ENCODE peak calls at places on chromosomes 4 and X, in six cellular contexts. L is GM23338, V is BJ, A is NB4, Y is MM.1S, H is cardiac muscle cell. O is an unnamed sample.

GRCh38 chr4:88649716-88650115 is 47.9 kb downstream of the NAP1L5 start:
- DNase-seq in L (no peak), V (no peak), A (no peak), Y (no peak), H (no peak), O (no peak)

GRCh38 chr4:12186526-12186925 is 757.8 kb upstream of the HS3ST1 start:
- DNase-seq in L (no peak), V (no peak), A (no peak), Y (no peak), H (no peak), O (no peak)

GRCh38 chrX:25976683-25977310 is 161.3 kb upstream of the MAGEB18 start:
- DNase-seq in L (peak), V (no peak), A (no peak), Y (no peak), H (peak), O (no peak)

GRCh38 chr4:31022702-31023101 is 302.5 kb downstream of the PCDH7 start:
- DNase-seq in L (no peak), V (no peak), A (no peak), Y (no peak), H (no peak), O (no peak)

GRCh38 chr4:77314697-77315096 is 157.7 kb downstream of the CCNG2 start:
- DNase-seq in L (no peak), V (no peak), A (no peak), Y (no peak), H (no peak), O (no peak)

GRCh38 chrX:110276778-110277177 is 41.1 kb downstream of the AMMECR1 start:
- DNase-seq in L (no peak), V (no peak), A (no peak), Y (peak), H (no peak), O (peak)

GRCh38 chrX:137930562-137930961 is 364.6 kb downstream of the ZIC3 start:
- DNase-seq in L (no peak), V (no peak), A (no peak), Y (no peak), H (no peak), O (no peak)

GRCh38 chr4:8364848-8365350 is 75.6 kb downstream of the ACOX3 start:
- DNase-seq in L (no peak), V (no peak), A (no peak), Y (no peak), H (no peak), O (no peak)

GRCh38 chr4:35556387-35556786 is 687.9 kb downstream of the ARAP2 start:
- DNase-seq in L (no peak), V (no peak), A (no peak), Y (no peak), H (no peak), O (no peak)

GRCh38 chrX:110746014-110746413 is 49.6 kb downstream of the CHRDL1 start:
- DNase-seq in L (no peak), V (no peak), A (no peak), Y (no peak), H (no peak), O (no peak)

GRCh38 chr4:160352637-160353036 is 1249.8 kb downstream of the RAPGEF2 start:
- DNase-seq in L (no peak), V (no peak), A (no peak), Y (no peak), H (no peak), O (no peak)

GRCh38 chr4:4344915-4345527 is 41.9 kb upstream of the NSG1 start:
- DNase-seq in L (no peak), V (no peak), A (no peak), Y (peak), H (no peak), O (no peak)

GRCh38 chr4:173318648-173319211 is 15.4 kb downstream of the HMGB2 start:
- DNase-seq in L (peak), V (no peak), A (peak), Y (peak), H (peak), O (no peak)

GRCh38 chrX:19513383-19513782 is 1.9 kb downstream of the MAP3K15 start:
- DNase-seq in L (peak), V (no peak), A (peak), Y (no peak), H (no peak), O (no peak)

GRCh38 chr4:78360466-78360865 is 191.1 kb upstream of the ANXA3 start:
- DNase-seq in L (peak), V (no peak), A (no peak), Y (no peak), H (no peak), O (no peak)

GRCh38 chr4:73707918-73708577 is 32.3 kb upstream of the CXCL8 start:
- DNase-seq in L (no peak), V (peak), A (peak), Y (no peak), H (peak), O (peak)

GRCh38 chr4:95158626-95159025 is 390.1 kb downstream of the UNC5C start:
- DNase-seq in L (no peak), V (no peak), A (no peak), Y (no peak), H (no peak), O (no peak)

GRCh38 chrX:100994352-100995281 is 25.1 kb downstream of the ARL13A start:
- DNase-seq in L (no peak), V (no peak), A (peak), Y (no peak), H (no peak), O (peak)

GRCh38 chr4:973431-974397 is at the start of gene DGKQ:
- DNase-seq in L (peak), V (no peak), A (peak), Y (no peak), H (peak), O (peak)

GRCh38 chrX:72182924-72183323 is 1.4 kb downstream of the PIN4 start:
- DNase-seq in L (no peak), V (no peak), A (no peak), Y (no peak), H (no peak), O (no peak)
- H3K4me3 ChIP-seq in L (peak), V (no peak), A (no peak), Y (no peak), H (no peak), O (no peak)

GRCh38 chr4:142366821-142367220 is 479.3 kb downstream of the INPP4B start:
- DNase-seq in L (peak), V (no peak), A (no peak), Y (no peak), H (no peak), O (no peak)

GRCh38 chr4:142365386-142365785 is 480.7 kb downstream of the INPP4B start:
- DNase-seq in L (no peak), V (no peak), A (no peak), Y (no peak), H (no peak), O (no peak)

GRCh38 chr4:142369141-142369540 is 477.0 kb downstream of the INPP4B start:
- DNase-seq in L (no peak), V (no peak), A (no peak), Y (no peak), H (no peak), O (no peak)

GRCh38 chr4:142363686-142364085 is 482.4 kb downstream of the INPP4B start:
- DNase-seq in L (no peak), V (no peak), A (no peak), Y (no peak), H (no peak), O (no peak)

DNA sequence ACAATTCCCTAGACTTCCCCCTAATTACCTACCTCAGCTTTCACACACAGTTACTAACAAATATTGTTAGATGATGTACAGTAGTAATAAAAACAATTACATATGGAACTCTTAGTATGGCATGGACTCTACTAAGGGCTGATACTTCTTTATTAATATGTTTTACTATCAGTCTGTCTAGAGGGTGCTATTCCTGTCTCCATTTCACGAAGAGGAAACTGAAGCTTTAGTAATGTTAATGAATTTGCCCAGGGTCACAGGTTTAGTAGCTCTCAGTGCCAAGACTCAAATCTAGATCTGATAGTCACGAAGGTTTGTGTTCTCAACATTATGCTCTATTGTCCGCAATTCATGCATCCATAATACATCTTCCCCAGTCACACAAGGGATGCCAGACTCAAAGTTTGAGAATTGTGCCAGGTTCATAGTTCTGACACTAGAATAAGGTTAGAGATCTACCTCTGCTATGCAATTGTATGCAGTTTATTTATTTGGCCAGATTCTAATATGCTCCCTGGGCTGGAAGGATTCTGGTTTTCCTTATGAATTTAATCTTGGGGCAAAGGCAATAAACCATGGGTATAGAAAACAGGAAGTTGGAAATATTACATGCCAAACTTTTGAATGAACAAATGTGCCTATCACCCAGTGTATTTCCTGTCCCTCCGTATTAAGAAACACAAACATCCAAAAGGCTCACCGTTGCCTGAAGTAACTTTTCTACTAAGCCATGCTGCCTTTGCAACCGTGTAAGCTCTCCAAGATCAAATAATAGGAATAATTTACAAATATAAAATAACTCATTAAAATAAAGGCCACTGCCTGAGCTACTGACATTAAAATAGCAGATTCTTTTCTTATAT is 478.5 kb downstream of the INPP4B start:
- DNase-seq in L (no peak), V (no peak), A (no peak), Y (no peak), H (no peak), O (no peak)
- TF ChIP-seq CTCF in L (no peak), V (no peak), A (no peak), Y (no peak), H (no peak), O (no peak)

GRCh38 chr4:184747034-184747830 is 13.3 kb upstream of the CENPU start:
- DNase-seq in L (peak), V (no peak), A (peak), Y (peak), H (no peak), O (no peak)

GRCh38 chr4:184746532-184746870 is 12.6 kb upstream of the CENPU start:
- DNase-seq in L (peak), V (peak), A (no peak), Y (no peak), H (peak), O (no peak)

GRCh38 chr4:184744251-184744650 is 10.4 kb upstream of the CENPU start:
- DNase-seq in L (no peak), V (no peak), A (no peak), Y (no peak), H (no peak), O (no peak)

GRCh38 chr4:184748251-184748652 is 14.4 kb upstream of the CENPU start:
- DNase-seq in L (peak), V (no peak), A (peak), Y (no peak), H (no peak), O (no peak)

GRCh38 chr4:184745747-184746531 is 12.0 kb upstream of the CENPU start:
- DNase-seq in L (peak), V (no peak), A (peak), Y (peak), H (peak), O (peak)
- H3K4me3 ChIP-seq in L (no peak), V (no peak), A (peak), Y (peak), H (no peak), O (no peak)

DNA sequence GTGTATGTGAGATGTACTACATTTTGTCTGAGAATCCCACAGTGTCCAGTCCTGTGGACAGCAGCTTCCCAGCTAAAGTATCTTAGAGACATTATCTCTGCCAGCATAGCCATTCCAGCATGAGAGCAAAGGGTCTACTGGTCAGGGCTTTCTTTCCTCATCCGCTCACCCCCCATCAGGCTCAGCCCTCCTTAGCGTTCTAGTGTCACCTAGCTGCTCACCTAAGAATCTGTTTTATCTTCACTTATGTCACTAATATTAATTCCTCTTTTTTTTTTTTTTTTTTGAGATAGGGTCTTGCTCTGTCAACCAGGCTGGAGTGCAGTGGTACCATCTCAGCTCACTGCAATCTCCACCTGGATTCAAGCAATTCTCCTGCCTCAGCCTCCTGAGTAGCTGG is 15.6 kb downstream of the RUFY3 start:
- DNase-seq in L (no peak), V (no peak), A (peak), Y (no peak), H (no peak), O (no peak)
- TF ChIP-seq CTCF in L (no peak), V (no peak), A (no peak), Y (no peak), H (no peak), O (no peak)

O was measured in HL-60.